ENCODE peak calls at places on chromosome 21, in four cellular contexts. Z is neural crest cell, K is brain microvascular endothelial cell, M is left lobe of liver. E is an unnamed sample.
A peak's percentile ranks its signal among the peaks of the same experiment; 100 is the strongest.

GRCh38 chr21:36839735-36840134 is 126.7 kb downstream of the HLCS start:
- DNase-seq in K (no peak), Z (no peak), M (no peak), E (no peak)

GRCh38 chr21:42640486-42640885 is 12.9 kb upstream of the PDE9A start:
- DNase-seq in Z (no peak), M (no peak), K (no peak), E (no peak)

GRCh38 chr21:15617968-15618367 is 111.8 kb upstream of the USP25 start:
- DNase-seq in K (peak; percentile 76), Z (no peak), M (no peak), E (peak; percentile 78)

GRCh38 chr21:14533555-14534400 is 12.3 kb downstream of the SAMSN1 start:
- DNase-seq in Z (no peak), M (no peak), K (peak; percentile 43), E (peak; percentile 23)

GRCh38 chr21:44761011-44761729 is 40.5 kb downstream of the UBE2G2 start:
- DNase-seq in K (no peak), Z (no peak), M (no peak), E (no peak)

GRCh38 chr21:17585875-17586450 is 26.7 kb downstream of the BTG3 start:
- DNase-seq in Z (no peak), M (no peak), K (peak; percentile 46), E (peak; percentile 43)

GRCh38 chr21:34499116-34499515 is 12.9 kb downstream of the KCNE1 start:
- DNase-seq in K (no peak), Z (no peak), M (no peak), E (no peak)

GRCh38 chr21:44086636-44087425 is 20.4 kb upstream of the PWP2 start:
- DNase-seq in K (no peak), Z (no peak), M (no peak), E (no peak)

GRCh38 chr21:45244799-45245340 is 42.8 kb downstream of the POFUT2 start:
- DNase-seq in K (no peak), Z (no peak), M (no peak), E (no peak)

GRCh38 chr21:20272791-20273362 is 725.3 kb upstream of the NCAM2 start:
- DNase-seq in K (no peak), Z (no peak), M (no peak), E (no peak)

GRCh38 chr21:45931397-45931969 is 50.1 kb upstream of the COL6A1 start:
- DNase-seq in M (no peak), K (no peak), Z (no peak), E (no peak)

GRCh38 chr21:44901391-44902074 is 19.2 kb downstream of the ITGB2 start:
- DNase-seq in K (no peak), M (no peak), Z (no peak), E (no peak)

GRCh38 chr21:17340081-17340480 is 172.8 kb upstream of the CXADR start:
- DNase-seq in Z (no peak), M (no peak), K (no peak), E (no peak)

E was measured in astrocyte of the cerebellum.